ENCODE peak calls at places on chromosome 1, in four cellular contexts. Q, I, B and N are unnamed samples.

GRCh38 chr1:43836267-43836951 is 97.2 kb upstream of the ARTN start:
- DNase-seq in Q (no peak), I (peak), B (no peak), N (peak)

GRCh38 chr1:2208309-2209239 is 14.0 kb upstream of the FAAP20 start:
- DNase-seq in Q (no peak), I (no peak), B (no peak), N (no peak)

GRCh38 chr1:171142451-171143121 is 42.5 kb upstream of the FMO2 start:
- DNase-seq in Q (no peak), I (no peak), B (no peak), N (no peak)

GRCh38 chr1:209316929-209317328 is 266.6 kb upstream of the CAMK1G start:
- DNase-seq in Q (no peak), I (no peak), B (no peak), N (no peak)

GRCh38 chr1:41695118-41695517 is 210.6 kb upstream of the EDN2 start:
- DNase-seq in Q (no peak), I (no peak), B (no peak), N (peak)

GRCh38 chr1:64004451-64004850 is 199.0 kb upstream of the UBE2U start:
- DNase-seq in Q (peak), I (no peak), B (no peak), N (no peak)

GRCh38 chr1:15260418-15261154 is 13.6 kb downstream of the FHAD1 start:
- DNase-seq in Q (no peak), I (peak), B (no peak), N (no peak)

GRCh38 chr1:30756206-30756544 is 1.4 kb downstream of the LAPTM5 start:
- DNase-seq in Q (no peak), I (no peak), B (no peak), N (no peak)

GRCh38 chr1:175602186-175602585 is 141.2 kb downstream of the TNR start:
- DNase-seq in Q (no peak), I (no peak), B (no peak), N (no peak)

GRCh38 chr1:37040773-37041172 is 6.5 kb upstream of the GRIK3 start:
- DNase-seq in Q (no peak), I (no peak), B (no peak), N (no peak)

GRCh38 chr1:244761279-244761678 is 74.2 kb upstream of the COX20 start:
- DNase-seq in Q (peak), I (no peak), B (no peak), N (peak)

GRCh38 chr1:99557556-99558256 is 88.2 kb upstream of the PALMD start:
- DNase-seq in Q (no peak), I (no peak), B (no peak), N (no peak)

GRCh38 chr1:43979528-43980254 is 681 bp downstream of the B4GALT2 start:
- DNase-seq in Q (peak), I (peak), B (no peak), N (peak)

GRCh38 chr1:3032970-3033794 is 11.9 kb downstream of the ACTRT2 start:
- DNase-seq in Q (no peak), I (no peak), B (no peak), N (no peak)

GRCh38 chr1:153363641-153364040 is 6.0 kb downstream of the S100A9 start:
- DNase-seq in Q (no peak), I (no peak), B (no peak), N (no peak)

GRCh38 chr1:3735027-3735682 is 17.1 kb upstream of the CCDC27 start:
- DNase-seq in Q (no peak), I (no peak), B (no peak), N (no peak)

GRCh38 chr1:191206808-191207207 is 729.1 kb upstream of the BRINP3 start:
- DNase-seq in Q (no peak), I (no peak), B (no peak), N (no peak)

GRCh38 chr1:15852828-15853302 is 5.4 kb downstream of the SPEN start:
- DNase-seq in Q (no peak), I (no peak), B (no peak), N (no peak)

GRCh38 chr1:18015719-18016118 is 91.9 kb upstream of the IGSF21 start:
- DNase-seq in Q (no peak), I (no peak), B (no peak), N (no peak)

GRCh38 chr1:12315126-12315525 is 85.3 kb downstream of the VPS13D start:
- DNase-seq in Q (no peak), I (no peak), B (no peak), N (no peak)

GRCh38 chr1:35564037-35564883 is 6.7 kb downstream of the NCDN start:
- DNase-seq in Q (peak), I (peak), B (no peak), N (peak)

GRCh38 chr1:100581096-100581705 is 43.3 kb downstream of the GPR88 start:
- DNase-seq in Q (no peak), I (no peak), B (no peak), N (no peak)

GRCh38 chr1:172941945-172942344 is 108.8 kb downstream of the TNFSF18 start:
- DNase-seq in Q (no peak), I (no peak), B (no peak), N (no peak)

GRCh38 chr1:14108356-14109275 is 408.6 kb downstream of the PRDM2 start:
- DNase-seq in Q (no peak), I (no peak), B (no peak), N (no peak)

GRCh38 chr1:239843556-239843955 is 248.1 kb upstream of the FMN2 start:
- DNase-seq in Q (no peak), I (no peak), B (no peak), N (no peak)

GRCh38 chr1:154353460-154353904 is 28.2 kb downstream of the ATP8B2 start:
- DNase-seq in Q (no peak), I (peak), B (no peak), N (no peak)

GRCh38 chr1:69088556-69088955 is 479.2 kb upstream of the LRRC7 start:
- DNase-seq in Q (no peak), I (no peak), B (no peak), N (no peak)

GRCh38 chr1:176717052-176717754 is 254.2 kb downstream of the PAPPA2 start:
- DNase-seq in Q (no peak), I (no peak), B (no peak), N (peak)

GRCh38 chr1:33441088-33441745 is 10.3 kb upstream of the PHC2 start:
- DNase-seq in Q (no peak), I (no peak), B (no peak), N (no peak)

GRCh38 chr1:28056129-28056925 is 32.1 kb downstream of the EYA3 start:
- DNase-seq in Q (no peak), I (no peak), B (no peak), N (no peak)

GRCh38 chr1:87963566-87963965 is 634.9 kb downstream of the LMO4 start:
- DNase-seq in Q (no peak), I (no peak), B (no peak), N (no peak)

GRCh38 chr1:53572061-53572801 is 113.0 kb downstream of the DMRTB1 start:
- DNase-seq in Q (peak), I (no peak), B (no peak), N (peak)

GRCh38 chr1:230643887-230644286 is 1.6 kb downstream of the COG2 start:
- DNase-seq in Q (no peak), I (no peak), B (no peak), N (no peak)
- TF ChIP-seq TEAD4 in Q (no peak), I (no peak), B (no peak), N (no peak)

DNA sequence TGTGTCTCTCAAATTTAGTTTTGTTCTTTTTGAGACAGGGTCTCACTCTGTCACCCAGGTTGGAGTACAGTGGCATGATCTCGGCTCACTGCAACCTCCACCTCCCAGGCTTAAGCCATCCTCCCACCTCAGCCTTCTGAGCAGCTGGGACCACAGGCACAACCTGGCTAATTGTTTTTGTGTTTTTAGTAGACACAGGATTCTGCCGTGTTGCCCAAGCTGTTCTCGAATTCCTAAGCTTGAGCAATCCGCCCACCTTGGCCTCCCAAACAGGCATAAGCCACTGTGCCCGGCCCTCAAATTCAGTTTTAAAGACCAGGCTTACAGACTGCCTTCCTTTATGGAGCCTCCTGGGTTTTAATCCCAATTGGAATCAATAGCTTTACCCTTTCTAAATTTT is 83.7 kb upstream of the SELENON start:
- DNase-seq in Q (no peak), I (no peak), B (no peak), N (no peak)
- TF ChIP-seq TEAD4 in Q (no peak), I (no peak), B (no peak), N (no peak)

GRCh38 chr1:9079980-9080703 is 10.7 kb upstream of the SLC2A5 start:
- DNase-seq in Q (no peak), I (no peak), B (no peak), N (no peak)
- TF ChIP-seq TEAD4 in Q (no peak), I (no peak), B (no peak), N (no peak)

DNA sequence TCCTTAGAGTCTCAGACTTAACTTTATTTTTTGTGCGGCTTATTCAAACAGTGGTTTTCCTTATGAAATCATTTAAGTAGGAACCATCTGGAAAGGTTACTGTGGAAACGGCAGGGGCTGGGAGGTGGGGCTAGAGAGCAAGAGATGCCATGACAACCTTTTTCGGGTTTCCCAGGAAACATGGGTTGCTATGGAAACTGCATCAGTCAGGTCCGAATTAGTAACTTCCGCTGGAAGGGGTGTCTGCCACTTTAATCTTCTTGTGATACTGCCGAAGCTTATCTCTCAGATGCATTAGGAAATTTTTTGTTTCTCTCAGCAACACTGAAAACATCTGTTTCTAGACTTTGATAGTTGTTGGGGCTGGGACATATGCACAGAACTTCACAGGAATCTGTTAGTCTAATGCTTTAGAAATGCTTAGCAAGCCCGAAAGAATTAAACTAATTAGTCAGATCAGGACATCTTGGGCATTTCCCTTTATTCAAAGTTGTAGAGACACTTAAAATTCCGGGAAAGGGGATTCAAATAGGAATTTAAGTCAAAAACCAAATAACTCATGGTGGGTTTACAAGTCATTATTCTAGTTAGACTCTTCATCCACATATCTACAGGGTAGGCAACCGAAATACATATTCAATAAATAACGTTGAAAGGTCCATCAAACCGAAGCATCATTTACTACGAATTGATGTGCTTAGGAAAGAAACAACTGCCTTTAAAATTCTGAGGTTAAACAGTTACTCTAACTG is 2.6 kb downstream of the KCNA3 start:
- DNase-seq in Q (peak), I (peak), B (no peak), N (peak)
- TF ChIP-seq TEAD4 in Q (no peak), I (no peak), B (no peak), N (no peak)

DNA sequence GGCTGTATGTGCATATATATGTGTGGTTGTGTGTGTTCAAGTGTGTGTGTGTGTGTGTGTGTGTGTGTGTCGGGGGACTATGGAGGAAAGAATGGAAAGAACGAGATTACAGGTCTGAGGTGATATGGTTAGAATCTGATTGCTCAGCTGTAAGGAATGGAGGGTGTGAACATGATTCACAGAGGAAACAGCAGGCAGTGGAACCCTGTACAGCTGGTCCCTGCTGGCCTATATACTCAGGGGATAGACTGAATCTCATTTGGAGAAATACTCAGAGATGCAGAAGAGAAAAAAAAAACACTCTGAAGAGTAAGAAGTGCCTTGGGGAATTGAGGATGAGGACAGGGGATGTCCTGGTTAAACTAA is 180.1 kb upstream of the ESRRG start:
- DNase-seq in Q (no peak), I (no peak), B (no peak), N (no peak)
- TF ChIP-seq TEAD4 in Q (no peak), I (no peak), B (no peak), N (no peak)